ENCODE peak calls at places on chromosomes 7 and 10, in eight cellular contexts. C is upper lobe of left lung, P is breast epithelium, R is tibial artery, D is SK-N-SH, Q is pancreas, I is Caco-2, Y is cardiac muscle cell. T is an unnamed sample. For H3K4me1, the result is how much of the 10 kb centered on the place peaks cover.

GRCh38 chr7:1558181-1558811 is 2.3 kb upstream of the TMEM184A start:
- DNase-seq in C (no peak), P (no peak), R (no peak), D (peak), Q (peak), I (no peak), Y (peak), T (no peak)

GRCh38 chr7:45985902-45986301 is 64.8 kb upstream of the IGFBP3 start:
- DNase-seq in C (no peak), P (no peak), R (no peak), D (no peak), Q (no peak), I (no peak), Y (no peak), T (no peak)

GRCh38 chr10:677038-677437 is 12.4 kb downstream of the DIP2C start:
- DNase-seq in C (no peak), P (no peak), R (no peak), D (no peak), Q (no peak), I (no peak), Y (no peak), T (no peak)

GRCh38 chr7:131336956-131337355 is 9.3 kb downstream of the MKLN1 start:
- DNase-seq in C (no peak), P (no peak), R (no peak), D (no peak), Q (no peak), I (no peak), Y (peak), T (no peak)

GRCh38 chr7:139820089-139820488 is 9.0 kb upstream of the TBXAS1 start:
- DNase-seq in C (no peak), P (no peak), R (no peak), D (no peak), Q (no peak), I (no peak), Y (no peak), T (no peak)

GRCh38 chr10:97991875-97992274 is 38.5 kb downstream of the CRTAC1 start:
- DNase-seq in C (no peak), P (no peak), R (no peak), D (no peak), Q (no peak), I (peak), Y (peak), T (no peak)

GRCh38 chr10:127293640-127294039 is 97.2 kb upstream of the INSYN2A start:
- DNase-seq in C (no peak), P (no peak), R (no peak), D (no peak), Q (no peak), I (no peak), Y (no peak), T (no peak)

GRCh38 chr7:85508642-85509429 is 322.0 kb upstream of the SEMA3D start:
- DNase-seq in C (no peak), P (no peak), R (no peak), D (no peak), Q (no peak), I (no peak), Y (no peak), T (no peak)

GRCh38 chr10:110268442-110268841 is 36.3 kb downstream of the SMNDC1 start:
- DNase-seq in C (peak), P (no peak), R (no peak), D (no peak), Q (no peak), I (no peak), Y (peak), T (no peak)

GRCh38 chr10:98006266-98006665 is 24.2 kb downstream of the CRTAC1 start:
- DNase-seq in C (no peak), P (no peak), R (no peak), D (peak), Q (no peak), I (no peak), Y (no peak), T (no peak)

GRCh38 chr10:113084031-113084430 is 134.0 kb downstream of the TCF7L2 start:
- DNase-seq in C (no peak), P (no peak), R (no peak), D (no peak), Q (no peak), I (no peak), Y (no peak), T (no peak)

GRCh38 chr7:18866359-18867036 is 250.9 kb downstream of the TWIST1 start:
- DNase-seq in C (peak), P (no peak), R (peak), D (no peak), Q (no peak), I (no peak), Y (no peak), T (no peak)

GRCh38 chr7:97025983-97026704 is 1.5 kb upstream of the DLX5 start:
- DNase-seq in C (no peak), P (no peak), R (no peak), D (no peak), Q (no peak), I (no peak), Y (peak), T (no peak)

GRCh38 chr10:66836057-66836456 is 89.8 kb upstream of the LRRTM3 start:
- DNase-seq in C (no peak), P (no peak), R (no peak), D (no peak), Q (no peak), I (no peak), Y (peak), T (no peak)

GRCh38 chr7:74542558-74543117 is 88.9 kb downstream of the GTF2IRD1 start:
- DNase-seq in C (no peak), P (no peak), R (no peak), D (peak), Q (no peak), I (no peak), Y (no peak), T (peak)

GRCh38 chr7:55498142-55498541 is 74.2 kb downstream of the VOPP1 start:
- DNase-seq in C (no peak), P (no peak), R (no peak), D (no peak), Q (no peak), I (no peak), Y (no peak), T (no peak)

GRCh38 chr7:55496906-55497305 is 75.4 kb downstream of the VOPP1 start:
- DNase-seq in C (no peak), P (no peak), R (peak), D (no peak), Q (no peak), I (no peak), Y (no peak), T (no peak)

GRCh38 chr7:55493416-55493815 is 78.9 kb downstream of the VOPP1 start:
- DNase-seq in C (no peak), P (no peak), R (peak), D (no peak), Q (no peak), I (no peak), Y (no peak), T (no peak)

GRCh38 chr7:55497521-55497920 is 74.8 kb downstream of the VOPP1 start:
- DNase-seq in C (no peak), P (no peak), R (peak), D (no peak), Q (no peak), I (no peak), Y (no peak), T (no peak)

GRCh38 chr7:55494951-55495350 is 77.4 kb downstream of the VOPP1 start:
- DNase-seq in C (no peak), P (no peak), R (peak), D (no peak), Q (no peak), I (no peak), Y (no peak), T (no peak)
- H3K4me1 ChIP-seq in C (under half), P (under half), R (under half), D (under half), Q (under half), I (under half), Y (under half), T (under half)

DNA sequence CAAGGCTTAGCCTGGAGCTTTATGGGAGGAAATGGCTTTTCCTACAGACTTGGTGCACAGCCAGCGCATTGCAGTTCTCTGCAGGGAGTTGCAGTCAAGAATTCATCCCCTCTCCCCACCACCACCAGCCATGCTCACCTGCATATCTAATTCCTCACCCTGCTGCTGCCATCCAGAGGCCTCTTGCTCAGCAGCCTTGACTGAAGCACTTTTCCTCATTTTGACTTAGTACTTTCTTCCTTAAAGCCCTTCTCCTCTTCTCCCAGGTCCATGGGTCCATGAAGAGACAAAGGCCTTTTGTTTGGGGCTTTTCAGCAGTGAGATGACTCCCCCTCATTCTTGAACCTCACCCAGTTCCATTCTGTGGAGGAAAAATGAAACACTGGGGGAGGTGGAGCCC is 39.7 kb upstream of the GPR141 start:
- DNase-seq in C (no peak), P (no peak), R (no peak), D (no peak), Q (no peak), I (no peak), Y (peak), T (no peak)
- H3K4me3 ChIP-seq in C (no peak), P (no peak), R (no peak), D (no peak), Q (no peak), I (no peak), Y (no peak), T (no peak)

GRCh38 chr10:93746844-93747284 is 10.9 kb upstream of the LGI1 start:
- DNase-seq in C (no peak), P (no peak), R (no peak), D (no peak), Q (no peak), I (peak), Y (no peak), T (peak)

GRCh38 chr10:93751074-93751572 is 6.6 kb upstream of the LGI1 start:
- DNase-seq in C (no peak), P (no peak), R (no peak), D (no peak), Q (no peak), I (no peak), Y (no peak), T (no peak)

GRCh38 chr10:93752761-93753160 is 5.0 kb upstream of the LGI1 start:
- DNase-seq in C (no peak), P (no peak), R (no peak), D (no peak), Q (no peak), I (no peak), Y (no peak), T (no peak)

GRCh38 chr10:93751832-93752231 is 5.9 kb upstream of the LGI1 start:
- DNase-seq in C (no peak), P (no peak), R (no peak), D (peak), Q (no peak), I (peak), Y (peak), T (peak)

GRCh38 chr10:93749218-93749799 is 8.4 kb upstream of the LGI1 start:
- DNase-seq in C (no peak), P (no peak), R (no peak), D (no peak), Q (no peak), I (no peak), Y (no peak), T (no peak)
- H3K4me1 ChIP-seq in C (under half), P (under half), R (under half), D (under half), Q (under half), I (under half), Y (under half), T (under half)

GRCh38 chr10:125133706-125134482 is 26.5 kb downstream of the CTBP2 start:
- DNase-seq in C (no peak), P (peak), R (peak), D (no peak), Q (peak), I (no peak), Y (no peak), T (no peak)

GRCh38 chr10:125136087-125136486 is 24.3 kb downstream of the CTBP2 start:
- DNase-seq in C (no peak), P (peak), R (peak), D (no peak), Q (peak), I (no peak), Y (no peak), T (no peak)

GRCh38 chr10:125135771-125136035 is 24.7 kb downstream of the CTBP2 start:
- DNase-seq in C (no peak), P (peak), R (peak), D (no peak), Q (peak), I (no peak), Y (no peak), T (no peak)

GRCh38 chr10:125134916-125135770 is 25.2 kb downstream of the CTBP2 start:
- DNase-seq in C (no peak), P (peak), R (peak), D (no peak), Q (peak), I (no peak), Y (no peak), T (no peak)

DNA sequence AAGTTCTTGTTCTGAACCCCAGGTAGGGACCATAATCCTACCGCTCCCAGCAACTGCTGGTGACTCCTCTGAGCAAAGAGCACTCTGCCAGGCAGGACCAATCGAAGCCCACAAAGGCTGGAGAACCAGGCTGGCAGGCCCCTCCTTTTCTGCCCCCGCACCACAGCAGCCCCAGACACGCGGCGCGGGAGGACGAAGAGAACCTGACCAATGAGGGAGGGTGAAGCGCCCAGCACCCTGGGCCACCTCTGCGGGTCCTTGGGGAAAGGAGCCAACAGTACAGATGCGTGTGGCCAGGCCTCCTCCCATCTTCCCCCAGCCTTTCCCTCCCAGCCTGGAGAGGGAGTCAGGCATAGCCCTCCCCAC is 25.9 kb downstream of the CTBP2 start:
- DNase-seq in C (no peak), P (peak), R (peak), D (no peak), Q (peak), I (no peak), Y (no peak), T (no peak)
- H3K4me3 ChIP-seq in C (no peak), P (no peak), R (no peak), D (no peak), Q (peak), I (no peak), Y (no peak), T (no peak)

GRCh38 chr7:92279429-92280031 is 33.8 kb downstream of the ANKIB1 start:
- DNase-seq in C (no peak), P (no peak), R (no peak), D (no peak), Q (no peak), I (no peak), Y (no peak), T (no peak)
- H3K4me1 ChIP-seq in C (under half), P (under half), R (under half), D (under half), Q (under half), I (under half), Y (under half), T (under half)